ENCODE peak calls at places on chromosomes 6 and 20, in five cellular contexts. S, O, C, B and E are unnamed samples.

GRCh38 chr6:108068618-108069017 is 5.9 kb downstream of the OSTM1 start:
- DNase-seq in S (no peak), O (no peak), C (peak; percentile 5), B (no peak), E (no peak)

GRCh38 chr20:60695223-60695622 is 556.8 kb upstream of the CDH4 start:
- DNase-seq in S (no peak), O (no peak), C (no peak), B (no peak), E (no peak)

GRCh38 chr6:32970413-32971244 is 2.2 kb downstream of the BRD2 start:
- DNase-seq in S (peak; percentile 71), O (peak; percentile 93), C (no peak), B (peak; percentile 90), E (peak; percentile 63)

GRCh38 chr6:2042951-2043648 is 202.3 kb downstream of the GMDS start:
- DNase-seq in S (no peak), O (no peak), C (no peak), B (no peak), E (no peak)

GRCh38 chr6:87918461-87918941 is 129.1 kb upstream of the SPACA1 start:
- DNase-seq in S (no peak), O (no peak), C (no peak), B (no peak), E (no peak)

GRCh38 chr6:51618563-51618962 is 468.9 kb downstream of the PKHD1 start:
- DNase-seq in S (no peak), O (no peak), C (no peak), B (no peak), E (no peak)

GRCh38 chr6:121780325-121781313 is 345.2 kb downstream of the GJA1 start:
- DNase-seq in S (no peak), O (no peak), C (no peak), B (peak; percentile 88), E (no peak)

GRCh38 chr20:53493201-53493908 is 100.3 kb downstream of the ZNF217 start:
- DNase-seq in S (no peak), O (no peak), C (no peak), B (no peak), E (no peak)

GRCh38 chr6:137845460-137845859 is 21.6 kb upstream of the TNFAIP3 start:
- DNase-seq in S (no peak), O (no peak), C (no peak), B (no peak), E (no peak)

GRCh38 chr20:8005575-8006366 is 13.8 kb downstream of the TMX4 start:
- DNase-seq in S (no peak), O (no peak), C (no peak), B (no peak), E (no peak)